ENCODE peak calls at places on chromosome 16, in seven cellular contexts. F, M, A, G, Y, R and W are unnamed samples.
A peak's percentile ranks its signal among the peaks of the same experiment; 100 is the strongest.

GRCh38 chr16:75238132-75238852 is 13.1 kb downstream of the BCAR1 start:
- DNase-seq in F (no peak), M (no peak), A (no peak), G (peak; percentile 79), Y (no peak), R (peak; percentile 94), W (no peak)

GRCh38 chr16:47617732-47618131 is 156.6 kb downstream of the PHKB start:
- DNase-seq in F (no peak), M (no peak), A (no peak), G (no peak), Y (peak; percentile 61), R (no peak), W (peak; percentile 1)

GRCh38 chr16:35410438-35410837 is 1951.0 kb downstream of the TP53TG3F start:
- DNase-seq in F (no peak), M (no peak), A (no peak), G (no peak), Y (no peak), R (no peak), W (no peak)

GRCh38 chr16:85881436-85881835 is 17.5 kb upstream of the IRF8 start:
- DNase-seq in F (no peak), M (no peak), A (no peak), G (no peak), Y (no peak), R (no peak), W (no peak)

GRCh38 chr16:66984902-66985311 is 3.5 kb upstream of the CES4A start:
- DNase-seq in F (no peak), M (no peak), A (no peak), G (no peak), Y (no peak), R (no peak), W (no peak)

GRCh38 chr16:10744370-10745030 is 858 bp downstream of the NUBP1 start:
- DNase-seq in F (no peak), M (no peak), A (no peak), G (no peak), Y (no peak), R (peak; percentile 37), W (no peak)

GRCh38 chr16:73202176-73202729 is 154.3 kb upstream of the ZFHX3 start:
- DNase-seq in F (no peak), M (no peak), A (no peak), G (no peak), Y (no peak), R (no peak), W (no peak)

GRCh38 chr16:23771642-23772041 is 16.8 kb downstream of the CHP2 start:
- DNase-seq in F (no peak), M (no peak), A (no peak), G (no peak), Y (peak; percentile 11), R (no peak), W (peak; percentile 92)

GRCh38 chr16:4538067-4538385 is 547 bp downstream of the CDIP1 start:
- DNase-seq in F (no peak), M (peak; percentile 30), A (no peak), G (no peak), Y (no peak), R (no peak), W (no peak)

GRCh38 chr16:85612801-85613608 is at the start of gene GSE1:
- DNase-seq in F (no peak), M (peak; percentile 44), A (peak; percentile 95), G (peak; percentile 93), Y (peak; percentile 98), R (peak; percentile 98), W (peak; percentile 81)

GRCh38 chr16:85152414-85153030 is 40.2 kb upstream of the CIBAR2 start:
- DNase-seq in F (no peak), M (no peak), A (no peak), G (peak; percentile 49), Y (no peak), R (no peak), W (peak; percentile 63)

GRCh38 chr16:27436921-27437650 is 35.1 kb downstream of the IL21R start:
- DNase-seq in F (no peak), M (no peak), A (peak; percentile 40), G (no peak), Y (peak; percentile 29), R (no peak), W (no peak)

GRCh38 chr16:76857402-76857801 is 333.6 kb upstream of the MON1B start:
- DNase-seq in F (no peak), M (no peak), A (no peak), G (no peak), Y (no peak), R (no peak), W (no peak)

GRCh38 chr16:12242516-12242915 is 266.0 kb downstream of the SNX29 start:
- DNase-seq in F (no peak), M (no peak), A (no peak), G (no peak), Y (no peak), R (no peak), W (no peak)

GRCh38 chr16:69522041-69522578 is 43.7 kb upstream of the NFAT5 start:
- DNase-seq in F (no peak), M (no peak), A (no peak), G (no peak), Y (no peak), R (no peak), W (no peak)

GRCh38 chr16:14186007-14186953 is 115.2 kb downstream of the MRTFB start:
- DNase-seq in F (no peak), M (peak; percentile 78), A (no peak), G (peak; percentile 27), Y (peak; percentile 73), R (peak; percentile 29), W (peak; percentile 26)

GRCh38 chr16:81745704-81746558 is 33.2 kb upstream of the PLCG2 start:
- DNase-seq in F (peak; percentile 18), M (peak; percentile 59), A (no peak), G (peak; percentile 71), Y (peak; percentile 87), R (peak; percentile 74), W (peak; percentile 31)

GRCh38 chr16:22235839-22236745 is 30.0 kb downstream of the EEF2K start:
- DNase-seq in F (no peak), M (peak; percentile 13), A (no peak), G (no peak), Y (no peak), R (peak; percentile 59), W (peak; percentile 32)

GRCh38 chr16:50626868-50627267 is 54.2 kb downstream of the SNX20 start:
- DNase-seq in F (no peak), M (no peak), A (no peak), G (no peak), Y (no peak), R (no peak), W (no peak)

GRCh38 chr16:50625374-50625773 is 55.7 kb downstream of the SNX20 start:
- DNase-seq in F (no peak), M (no peak), A (no peak), G (no peak), Y (no peak), R (no peak), W (no peak)

GRCh38 chr16:50628156-50628802 is 52.8 kb downstream of the SNX20 start:
- DNase-seq in F (no peak), M (no peak), A (no peak), G (no peak), Y (no peak), R (no peak), W (no peak)

GRCh38 chr16:50629334-50629733 is 51.8 kb downstream of the SNX20 start:
- DNase-seq in F (no peak), M (no peak), A (no peak), G (no peak), Y (no peak), R (no peak), W (no peak)

GRCh38 chr16:50627419-50627818 is 53.7 kb downstream of the SNX20 start:
- DNase-seq in F (no peak), M (no peak), A (no peak), G (peak; percentile 39), Y (peak; percentile 73), R (no peak), W (peak; percentile 8)
- TF ChIP-seq CTCF in F (peak; percentile 14), M (no peak), A (peak; percentile 18), G (peak; percentile 33), Y (peak; percentile 47), R (no peak), W (peak; percentile 26)

GRCh38 chr16:3282103-3282746 is 1.1 kb upstream of the ZNF263 start:
- DNase-seq in F (no peak), M (peak; percentile 87), A (no peak), G (no peak), Y (peak; percentile 90), R (no peak), W (no peak)
- H3K4me3 ChIP-seq in F (peak overlapping the region; percentile 91), M (peak overlapping the region; percentile 77), A (peak overlapping the region; percentile 79), G (peak overlapping the region; percentile 98), Y (peak overlapping the region; percentile 92), R (peak overlapping the region; percentile 86), W (peak overlapping the region; percentile 69)

GRCh38 chr16:54071516-54071915 is 215.1 kb downstream of the IRX3 start:
- DNase-seq in F (no peak), M (no peak), A (no peak), G (no peak), Y (no peak), R (no peak), W (no peak)

GRCh38 chr16:54069601-54070239 is 216.9 kb downstream of the IRX3 start:
- DNase-seq in F (no peak), M (no peak), A (no peak), G (no peak), Y (no peak), R (no peak), W (no peak)

GRCh38 chr16:54070944-54071343 is 215.6 kb downstream of the IRX3 start:
- DNase-seq in F (no peak), M (no peak), A (no peak), G (no peak), Y (no peak), R (no peak), W (no peak)

GRCh38 chr16:54073356-54073755 is 213.2 kb downstream of the IRX3 start:
- DNase-seq in F (no peak), M (no peak), A (no peak), G (no peak), Y (no peak), R (no peak), W (no peak)

GRCh38 chr16:54072237-54072636 is 214.3 kb downstream of the IRX3 start:
- DNase-seq in F (no peak), M (no peak), A (no peak), G (no peak), Y (no peak), R (no peak), W (no peak)
- H3K27me3 ChIP-seq in F (no peaks in the 10 kb centered on the region), M (no peaks in the 10 kb centered on the region), A (no peaks in the 10 kb centered on the region), G (no peaks in the 10 kb centered on the region), Y (no peaks in the 10 kb centered on the region), R (no peaks in the 10 kb centered on the region), W (no peaks in the 10 kb centered on the region)

GRCh38 chr16:2786826-2787151 is 571 bp downstream of the PRSS33 start:
- DNase-seq in F (no peak), M (no peak), A (no peak), G (no peak), Y (no peak), R (no peak), W (no peak)
- TF ChIP-seq CTCF in F (no peak), M (no peak), A (no peak), G (no peak), Y (no peak), R (no peak), W (no peak)

GRCh38 chr16:53433930-53434435 is 288 bp upstream of the RBL2 start:
- DNase-seq in F (no peak), M (no peak), A (no peak), G (no peak), Y (no peak), R (no peak), W (peak; percentile 53)
- H3K4me3 ChIP-seq in F (peak overlapping the region; percentile 99), M (peak overlapping the region; percentile 90), A (peak overlapping the region; percentile 97), G (peak overlapping the region; percentile 77), Y (peak overlapping the region; percentile 83), R (peak overlapping the region; percentile 90), W (peak overlapping the region; percentile 87)